ENCODE peak calls at places on chromosome 14, in six cellular contexts. B, Y, G, S, E and K are unnamed samples.

GRCh38 chr14:53902307-53902706 is 54.3 kb downstream of the BMP4 start:
- DNase-seq in B (no peak), Y (no peak), G (no peak), S (no peak), E (no peak), K (no peak)

GRCh38 chr14:69580009-69580577 is 5.4 kb upstream of the CCDC177 start:
- DNase-seq in B (peak), Y (peak), G (peak), S (peak), E (peak), K (no peak)

GRCh38 chr14:104798300-104799238 is 2.3 kb upstream of the ZBTB42 start:
- DNase-seq in B (no peak), Y (no peak), G (no peak), S (no peak), E (no peak), K (no peak)

GRCh38 chr14:105413542-105413886 is 6.1 kb upstream of the MTA1 start:
- DNase-seq in B (peak), Y (no peak), G (no peak), S (no peak), E (no peak), K (no peak)

GRCh38 chr14:37985826-37986470 is 221.8 kb upstream of the SSTR1 start:
- DNase-seq in B (peak), Y (peak), G (peak), S (peak), E (peak), K (peak)

GRCh38 chr14:56100556-56100955 is 17.7 kb upstream of the PELI2 start:
- DNase-seq in B (no peak), Y (no peak), G (no peak), S (no peak), E (no peak), K (no peak)

GRCh38 chr14:71555654-71556559 is 376.3 kb upstream of the RGS6 start:
- DNase-seq in B (no peak), Y (no peak), G (no peak), S (peak), E (no peak), K (peak)

GRCh38 chr14:51449666-51450061 is 202.0 kb upstream of the FRMD6 start:
- DNase-seq in B (no peak), Y (no peak), G (no peak), S (no peak), E (no peak), K (no peak)

GRCh38 chr14:89447182-89447970 is 30.3 kb upstream of the FOXN3 start:
- DNase-seq in B (no peak), Y (no peak), G (no peak), S (no peak), E (no peak), K (no peak)

GRCh38 chr14:68979021-68979721 is at the start of gene ACTN1:
- DNase-seq in B (peak), Y (peak), G (peak), S (no peak), E (peak), K (peak)